ENCODE peak calls at places on chromosomes 3 and 15, in ten cellular contexts. Y is body of pancreas; G is fibroblast of lung; P is activated CD4-positive, alpha-beta T cell treated with anti-CD3 and anti-CD28 coated beads for 24 hours; E is activated CD8-positive, alpha-beta T cell treated with anti-CD3 and anti-CD28 coated beads, Interleukin-2, amount 10 ng/mL, durations not matched to agents 7 days and 5 days; S is retina; U is activated T-cell treated with anti-CD3 and anti-CD28 coated beads, Interleukin-2, amount 50 U/mL, for 72 hours; F is activated naive CD4-positive, alpha-beta T cell treated with anti-CD3 and anti-CD28 coated beads, Interleukin-2, amount 10 ng/mL, durations not matched to agents 7 days and 5 days; I is kidney; B is pons. W is an unnamed sample.
A peak's percentile ranks its signal among the peaks of the same experiment; 100 is the strongest.

GRCh38 chr15:69463182-69463756 is 10.7 kb downstream of the RPLP1 start:
- DNase-seq in Y (no peak), G (no peak), P (no peak), E (no peak), S (no peak), U (no peak), F (no peak), I (no peak), B (no peak), W (no peak)

GRCh38 chr3:184168363-184169120 is 6.1 kb upstream of the AP2M1 start:
- DNase-seq in Y (no peak), G (peak; percentile 55), P (no peak), E (no peak), S (no peak), U (no peak), F (no peak), I (no peak), B (no peak), W (no peak)

GRCh38 chr3:83216919-83217594 is 1455.6 kb upstream of the GBE1 start:
- DNase-seq in Y (no peak), G (no peak), P (no peak), E (no peak), S (no peak), U (no peak), F (no peak), I (peak; percentile 69), B (no peak), W (no peak)

GRCh38 chr3:188169826-188170455 is 16.0 kb downstream of the LPP start:
- DNase-seq in Y (no peak), G (no peak), P (no peak), E (no peak), S (no peak), U (no peak), F (no peak), I (no peak), B (no peak), W (peak; percentile 69)

GRCh38 chr15:84112025-84112424 is 123.5 kb upstream of the GOLGA6L4 start:
- DNase-seq in Y (no peak), G (peak; percentile 22), P (no peak), E (no peak), S (no peak), U (no peak), F (no peak), I (no peak), B (no peak), W (no peak)

GRCh38 chr15:99106417-99107220 is 1.7 kb downstream of the SYNM start:
- DNase-seq in Y (peak; percentile 74), G (peak; percentile 98), P (no peak), E (peak; percentile 37), S (no peak), U (peak; percentile 22), F (peak; percentile 44), I (peak; percentile 64), B (no peak), W (no peak)

GRCh38 chr3:10515884-10516495 is 10.6 kb upstream of the ATP2B2 start:
- DNase-seq in Y (no peak), G (no peak), P (no peak), E (no peak), S (no peak), U (no peak), F (no peak), I (peak; percentile 35), B (no peak), W (no peak)

GRCh38 chr3:12947504-12948369 is 106.4 kb upstream of the RPL32 start:
- DNase-seq in Y (no peak), G (peak; percentile 75), P (no peak), E (no peak), S (no peak), U (no peak), F (no peak), I (peak; percentile 69), B (no peak), W (no peak)

GRCh38 chr15:70347766-70348558 is 250.2 kb upstream of the TLE3 start:
- DNase-seq in Y (no peak), G (no peak), P (no peak), E (no peak), S (no peak), U (no peak), F (no peak), I (no peak), B (no peak), W (no peak)

GRCh38 chr15:37093480-37094410 is 6.6 kb downstream of the MEIS2 start:
- DNase-seq in Y (no peak), G (peak; percentile 46), P (no peak), E (no peak), S (peak; percentile 24), U (no peak), F (no peak), I (no peak), B (peak; percentile 89), W (peak; percentile 6)

GRCh38 chr3:187713504-187713903 is 11.1 kb upstream of the RTP2 start:
- DNase-seq in Y (no peak), G (peak; percentile 57), P (no peak), E (peak; percentile 42), S (no peak), U (no peak), F (peak; percentile 33), I (no peak), B (no peak), W (no peak)

W was measured in G401.